ENCODE peak calls at places on chromosomes 5 and 9, in ten cellular contexts. V is ovary, A is uterus, G is heart left ventricle, S is body of pancreas, L is transverse colon, P is sigmoid colon, I is upper lobe of left lung, K is spleen, F is GM12892. B is an unnamed sample.
A peak's percentile ranks its signal among the peaks of the same experiment; 100 is the strongest.

GRCh38 chr5:56516936-56517521 is 283.9 kb upstream of the ANKRD55 start:
- DNase-seq in V (no peak), A (no peak), G (peak; percentile 55), S (peak; percentile 55), L (no peak), P (no peak), I (no peak), K (no peak), F (no peak), B (no peak)

GRCh38 chr5:83475540-83476469 is 4.3 kb downstream of the VCAN start:
- DNase-seq in V (no peak), A (no peak), G (no peak), S (no peak), L (no peak), P (no peak), I (no peak), K (no peak), F (no peak), B (no peak)

GRCh38 chr5:159021360-159022177 is 78.1 kb downstream of the EBF1 start:
- DNase-seq in V (peak; percentile 34), A (peak; percentile 53), G (no peak), S (no peak), L (no peak), P (no peak), I (no peak), K (no peak), F (no peak), B (no peak)

GRCh38 chr9:113890693-113891092 is 14.6 kb downstream of the ZNF618 start:
- DNase-seq in V (no peak), A (no peak), G (no peak), S (no peak), L (no peak), P (no peak), I (no peak), K (no peak), F (no peak), B (no peak)

GRCh38 chr9:13755551-13755950 is 476.1 kb upstream of the MPDZ start:
- DNase-seq in V (no peak), A (no peak), G (no peak), S (no peak), L (no peak), P (no peak), I (no peak), K (no peak), F (no peak), B (no peak)

GRCh38 chr9:104772707-104773106 is 8.8 kb downstream of the NIPSNAP3B start:
- DNase-seq in V (no peak), A (no peak), G (peak; percentile 49), S (peak; percentile 21), L (no peak), P (no peak), I (no peak), K (no peak), F (no peak), B (no peak)

GRCh38 chr5:920321-920720 is 27.6 kb downstream of the TRIP13 start:
- DNase-seq in V (no peak), A (no peak), G (no peak), S (peak; percentile 34), L (no peak), P (no peak), I (no peak), K (no peak), F (no peak), B (no peak)

GRCh38 chr9:93899609-93900435 is 55.3 kb downstream of the BARX1 start:
- DNase-seq in V (peak; percentile 0), A (no peak), G (no peak), S (no peak), L (peak; percentile 2), P (peak; percentile 56), I (no peak), K (peak; percentile 66), F (peak; percentile 10), B (no peak)

GRCh38 chr5:106940986-106941385 is 729.8 kb downstream of the EFNA5 start:
- DNase-seq in V (no peak), A (no peak), G (no peak), S (peak; percentile 22), L (no peak), P (no peak), I (no peak), K (no peak), F (no peak), B (no peak)

GRCh38 chr5:6359941-6360683 is 18.2 kb downstream of the MED10 start:
- DNase-seq in V (no peak), A (no peak), G (no peak), S (no peak), L (no peak), P (no peak), I (no peak), K (no peak), F (no peak), B (no peak)

GRCh38 chr5:137587952-137588351 is 88.8 kb upstream of the SPOCK1 start:
- DNase-seq in V (no peak), A (no peak), G (no peak), S (no peak), L (no peak), P (no peak), I (no peak), K (no peak), F (no peak), B (no peak)

GRCh38 chr5:179272326-179273073 is 72.8 kb downstream of the ADAMTS2 start:
- DNase-seq in V (peak; percentile 21), A (peak; percentile 19), G (no peak), S (no peak), L (no peak), P (peak; percentile 64), I (peak; percentile 82), K (peak; percentile 67), F (no peak), B (no peak)

GRCh38 chr5:93576994-93577575 is 3.9 kb downstream of the NR2F1-AS1 start:
- DNase-seq in V (no peak), A (no peak), G (no peak), S (no peak), L (no peak), P (no peak), I (no peak), K (no peak), F (no peak), B (no peak)
- TF ChIP-seq POLR2A in V (no peak), A (no peak), G (no peak), S (no peak), L (no peak), P (no peak), I (no peak), K (no peak), F (no peak), B (no peak)

DNA sequence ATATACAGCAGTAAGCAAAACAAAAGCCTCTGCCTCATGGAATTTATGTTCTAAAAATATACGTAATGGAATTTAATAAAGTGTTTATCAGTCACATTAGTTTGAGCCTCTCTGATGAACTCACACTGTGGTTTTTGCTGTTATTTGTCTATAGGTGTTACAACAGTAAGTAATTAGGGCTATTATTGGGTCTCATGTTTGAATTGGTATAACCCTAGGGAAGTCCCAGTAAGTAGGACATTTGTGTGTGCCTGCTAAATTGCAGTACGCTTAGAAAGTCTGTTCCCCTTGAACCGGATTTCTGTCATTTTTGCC is 197.7 kb downstream of the NR3C1 start:
- DNase-seq in V (no peak), A (no peak), G (no peak), S (no peak), L (no peak), P (no peak), I (no peak), K (no peak), F (no peak), B (no peak)
- TF ChIP-seq POLR2A in V (no peak), A (no peak), G (no peak), S (no peak), L (no peak), P (no peak), I (no peak), K (no peak), F (no peak), B (no peak)

GRCh38 chr9:21096172-21096900 is 18.6 kb upstream of the IFNB1 start:
- DNase-seq in V (no peak), A (no peak), G (no peak), S (no peak), L (no peak), P (no peak), I (no peak), K (no peak), F (no peak), B (no peak)
- TF ChIP-seq POLR2A in V (no peak), A (no peak), G (no peak), S (no peak), L (no peak), P (no peak), I (no peak), K (no peak), F (no peak), B (no peak)

GRCh38 chr9:87722393-87722792 is 3.5 kb upstream of the CTSL start:
- DNase-seq in V (no peak), A (no peak), G (peak; percentile 45), S (peak; percentile 66), L (no peak), P (no peak), I (no peak), K (no peak), F (no peak), B (no peak)

GRCh38 chr9:87725356-87725899 is 491 bp upstream of the CTSL start:
- DNase-seq in V (peak; percentile 51), A (no peak), G (peak; percentile 48), S (no peak), L (no peak), P (peak; percentile 81), I (no peak), K (no peak), F (no peak), B (no peak)

DNA sequence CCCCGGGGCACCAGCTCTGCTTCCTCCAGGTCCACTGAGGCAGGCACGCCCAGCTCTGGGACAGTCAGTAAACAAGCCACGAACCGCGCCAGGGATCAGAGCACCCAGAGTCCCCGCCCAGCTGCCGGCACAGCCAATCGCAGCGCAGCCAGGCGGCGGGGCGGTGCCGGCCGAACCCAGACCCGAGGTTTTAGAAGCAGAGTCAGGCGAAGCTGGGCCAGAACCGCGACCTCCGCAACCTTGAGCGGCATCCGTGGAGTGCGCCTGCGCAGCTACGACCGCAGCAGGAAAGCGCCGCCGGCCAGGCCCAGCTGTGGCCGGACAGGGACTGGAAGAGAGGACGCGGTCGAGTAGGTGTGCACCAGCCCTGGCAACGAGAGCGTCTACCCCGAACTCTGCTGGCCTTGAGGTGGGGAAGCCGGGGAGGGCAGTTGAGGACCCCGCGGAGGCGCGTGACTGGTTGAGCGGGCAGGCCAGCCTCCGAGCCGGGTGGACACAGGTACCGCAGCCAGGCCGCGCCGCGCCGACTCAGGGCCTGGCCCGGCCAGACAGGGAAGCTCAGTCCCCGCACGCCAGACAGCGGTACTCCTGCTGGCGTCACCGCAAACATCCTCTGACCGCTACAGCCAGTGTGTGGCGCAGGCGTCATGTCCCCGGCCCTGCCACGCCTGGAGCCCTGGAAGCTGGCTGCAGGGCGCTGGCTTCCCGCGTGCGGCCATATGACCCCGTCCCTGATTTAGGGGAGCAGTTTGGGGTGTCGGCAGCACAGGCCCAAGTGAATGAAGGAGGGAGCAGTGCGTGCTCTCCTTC is at the start of gene CTSL:
- DNase-seq in V (peak; percentile 96), A (peak; percentile 95), G (peak; percentile 97), S (peak; percentile 91), L (peak; percentile 89), P (peak; percentile 98), I (peak; percentile 97), K (peak; percentile 89), F (peak; percentile 18), B (peak; percentile 93)
- TF ChIP-seq POLR2A in V (peak; percentile 68), A (peak; percentile 92), G (peak; percentile 94), S (peak; percentile 73), L (peak; percentile 82), P (peak; percentile 63), I (peak; percentile 84), K (peak; percentile 41), F (no peak), B (peak; percentile 93)